ENCODE peak calls at places on chromosomes 5 and 9, in six cellular contexts. One of them, this sample, is unnamed.

GRCh38 chr9:14661421-14662059 is 31.7 kb downstream of the ZDHHC21 start:
- ATAC-seq in A549: peak
- ATAC-seq in HepG2: peak
- ATAC-seq in upper lobe of left lung: no peak
- ATAC-seq in GM12878: peak
- ATAC-seq in K562: peak
- ATAC-seq in this sample: no peak

GRCh38 chr5:62682059-62682458 is 103.4 kb downstream of the LRRC70 start:
- ATAC-seq in A549: no peak
- ATAC-seq in HepG2: no peak
- ATAC-seq in upper lobe of left lung: no peak
- ATAC-seq in GM12878: no peak
- ATAC-seq in K562: no peak
- ATAC-seq in this sample: no peak

GRCh38 chr5:34548086-34548403 is 108.1 kb upstream of the RAI14 start:
- ATAC-seq in A549: no peak
- ATAC-seq in HepG2: no peak
- ATAC-seq in upper lobe of left lung: no peak
- ATAC-seq in GM12878: no peak
- ATAC-seq in K562: no peak
- ATAC-seq in this sample: no peak

GRCh38 chr5:141373673-141374317 is at the start of gene PCDHGA6:
- ATAC-seq in A549: no peak
- ATAC-seq in HepG2: no peak
- ATAC-seq in upper lobe of left lung: no peak
- ATAC-seq in GM12878: no peak
- ATAC-seq in K562: peak
- ATAC-seq in this sample: no peak

GRCh38 chr9:73022353-73022752 is 69.5 kb upstream of the ALDH1A1 start:
- ATAC-seq in A549: no peak
- ATAC-seq in HepG2: no peak
- ATAC-seq in upper lobe of left lung: no peak
- ATAC-seq in GM12878: no peak
- ATAC-seq in K562: no peak
- ATAC-seq in this sample: no peak

GRCh38 chr5:78758169-78758839 is 109.7 kb upstream of the LHFPL2 start:
- ATAC-seq in A549: no peak
- ATAC-seq in HepG2: peak
- ATAC-seq in upper lobe of left lung: no peak
- ATAC-seq in GM12878: peak
- ATAC-seq in K562: no peak
- ATAC-seq in this sample: no peak

GRCh38 chr9:94922691-94923107 is 196.2 kb downstream of the AOPEP start:
- ATAC-seq in A549: no peak
- ATAC-seq in HepG2: peak
- ATAC-seq in upper lobe of left lung: peak
- ATAC-seq in GM12878: no peak
- ATAC-seq in K562: no peak
- ATAC-seq in this sample: peak

GRCh38 chr5:145975361-145976066 is 39.1 kb downstream of the SH3RF2 start:
- ATAC-seq in A549: peak
- ATAC-seq in HepG2: peak
- ATAC-seq in upper lobe of left lung: no peak
- ATAC-seq in GM12878: no peak
- ATAC-seq in K562: no peak
- ATAC-seq in this sample: no peak

GRCh38 chr5:61569353-61569752 is 237.3 kb downstream of the ZSWIM6 start:
- ATAC-seq in A549: no peak
- ATAC-seq in HepG2: no peak
- ATAC-seq in upper lobe of left lung: no peak
- ATAC-seq in GM12878: no peak
- ATAC-seq in K562: no peak
- ATAC-seq in this sample: no peak

GRCh38 chr9:130692365-130692764 is 1.2 kb upstream of the EXOSC2 start:
- ATAC-seq in A549: no peak
- ATAC-seq in HepG2: no peak
- ATAC-seq in upper lobe of left lung: no peak
- ATAC-seq in GM12878: no peak
- ATAC-seq in K562: no peak
- ATAC-seq in this sample: no peak

GRCh38 chr5:154002093-154002492 is 36.6 kb downstream of the FAM114A2 start:
- ATAC-seq in A549: no peak
- ATAC-seq in HepG2: no peak
- ATAC-seq in upper lobe of left lung: peak
- ATAC-seq in GM12878: no peak
- ATAC-seq in K562: no peak
- ATAC-seq in this sample: peak

GRCh38 chr5:127608077-127608660 is 40.7 kb upstream of the CTXN3 start:
- ATAC-seq in A549: no peak
- ATAC-seq in HepG2: no peak
- ATAC-seq in upper lobe of left lung: no peak
- ATAC-seq in GM12878: no peak
- ATAC-seq in K562: no peak
- ATAC-seq in this sample: no peak

GRCh38 chr5:173530547-173530946 is 85.9 kb downstream of the BOD1 start:
- ATAC-seq in A549: no peak
- ATAC-seq in HepG2: peak
- ATAC-seq in upper lobe of left lung: no peak
- ATAC-seq in GM12878: peak
- ATAC-seq in K562: peak
- ATAC-seq in this sample: no peak

GRCh38 chr9:97866848-97867247 is 13.8 kb downstream of the FOXE1 start:
- ATAC-seq in A549: no peak
- ATAC-seq in HepG2: no peak
- ATAC-seq in upper lobe of left lung: no peak
- ATAC-seq in GM12878: peak
- ATAC-seq in K562: no peak
- ATAC-seq in this sample: no peak

GRCh38 chr5:109704255-109704952 is 14.7 kb downstream of the MAN2A1 start:
- ATAC-seq in A549: no peak
- ATAC-seq in HepG2: no peak
- ATAC-seq in upper lobe of left lung: no peak
- ATAC-seq in GM12878: no peak
- ATAC-seq in K562: no peak
- ATAC-seq in this sample: peak

GRCh38 chr9:88660611-88661010 is 125.6 kb downstream of the NXNL2 start:
- ATAC-seq in A549: no peak
- ATAC-seq in HepG2: peak
- ATAC-seq in upper lobe of left lung: no peak
- ATAC-seq in GM12878: no peak
- ATAC-seq in K562: no peak
- ATAC-seq in this sample: no peak

GRCh38 chr9:74496819-74497749 is at the start of gene RORB:
- ATAC-seq in A549: peak
- ATAC-seq in HepG2: peak
- ATAC-seq in upper lobe of left lung: peak
- ATAC-seq in GM12878: peak
- ATAC-seq in K562: peak
- ATAC-seq in this sample: peak

GRCh38 chr9:120257483-120257882 is 322.5 kb downstream of the CDK5RAP2 start:
- ATAC-seq in A549: no peak
- ATAC-seq in HepG2: no peak
- ATAC-seq in upper lobe of left lung: no peak
- ATAC-seq in GM12878: peak
- ATAC-seq in K562: no peak
- ATAC-seq in this sample: no peak

GRCh38 chr9:555493-555892 is 286.0 kb upstream of the DMRT1 start:
- ATAC-seq in A549: no peak
- ATAC-seq in HepG2: no peak
- ATAC-seq in upper lobe of left lung: no peak
- ATAC-seq in GM12878: no peak
- ATAC-seq in K562: no peak
- ATAC-seq in this sample: no peak
- TF ChIP-seq EP300 in A549: no peak
- TF ChIP-seq EP300 in HepG2: no peak
- TF ChIP-seq EP300 in upper lobe of left lung: no peak
- TF ChIP-seq EP300 in GM12878: no peak
- TF ChIP-seq EP300 in K562: no peak
- TF ChIP-seq EP300 in this sample: no peak

GRCh38 chr5:9553561-9553960 is 7.7 kb upstream of the SEMA5A start:
- ATAC-seq in A549: no peak
- ATAC-seq in HepG2: no peak
- ATAC-seq in upper lobe of left lung: no peak
- ATAC-seq in GM12878: no peak
- ATAC-seq in K562: no peak
- ATAC-seq in this sample: no peak
- H3K27ac ChIP-seq in A549: no peak
- H3K27ac ChIP-seq in HepG2: no peak
- H3K27ac ChIP-seq in upper lobe of left lung: no peak
- H3K27ac ChIP-seq in GM12878: no peak
- H3K27ac ChIP-seq in K562: no peak
- H3K27ac ChIP-seq in this sample: no peak

GRCh38 chr9:18629136-18629535 is 155.2 kb downstream of the ADAMTSL1 start:
- ATAC-seq in A549: no peak
- ATAC-seq in HepG2: no peak
- ATAC-seq in upper lobe of left lung: no peak
- ATAC-seq in GM12878: no peak
- ATAC-seq in K562: no peak
- ATAC-seq in this sample: no peak

GRCh38 chr9:18636781-18637180 is 162.8 kb downstream of the ADAMTSL1 start:
- ATAC-seq in A549: no peak
- ATAC-seq in HepG2: no peak
- ATAC-seq in upper lobe of left lung: no peak
- ATAC-seq in GM12878: no peak
- ATAC-seq in K562: no peak
- ATAC-seq in this sample: no peak

GRCh38 chr9:18638448-18639249 is 164.7 kb downstream of the ADAMTSL1 start:
- ATAC-seq in A549: no peak
- ATAC-seq in HepG2: no peak
- ATAC-seq in upper lobe of left lung: no peak
- ATAC-seq in GM12878: no peak
- ATAC-seq in K562: no peak
- ATAC-seq in this sample: no peak

GRCh38 chr9:18632624-18633407 is 158.9 kb downstream of the ADAMTSL1 start:
- ATAC-seq in A549: peak
- ATAC-seq in HepG2: no peak
- ATAC-seq in upper lobe of left lung: no peak
- ATAC-seq in GM12878: no peak
- ATAC-seq in K562: no peak
- ATAC-seq in this sample: peak
- TF ChIP-seq EP300 in A549: no peak
- TF ChIP-seq EP300 in HepG2: no peak
- TF ChIP-seq EP300 in upper lobe of left lung: no peak
- TF ChIP-seq EP300 in GM12878: no peak
- TF ChIP-seq EP300 in K562: no peak
- TF ChIP-seq EP300 in this sample: no peak

GRCh38 chr5:149320791-149321330 is 24.4 kb upstream of the GRPEL2 start:
- ATAC-seq in A549: peak
- ATAC-seq in HepG2: peak
- ATAC-seq in upper lobe of left lung: peak
- ATAC-seq in GM12878: no peak
- ATAC-seq in K562: peak
- ATAC-seq in this sample: peak

GRCh38 chr5:149314571-149315111 is 30.7 kb upstream of the GRPEL2 start:
- ATAC-seq in A549: no peak
- ATAC-seq in HepG2: no peak
- ATAC-seq in upper lobe of left lung: no peak
- ATAC-seq in GM12878: peak
- ATAC-seq in K562: no peak
- ATAC-seq in this sample: no peak

GRCh38 chr5:149319174-149319573 is 26.1 kb upstream of the GRPEL2 start:
- ATAC-seq in A549: no peak
- ATAC-seq in HepG2: no peak
- ATAC-seq in upper lobe of left lung: no peak
- ATAC-seq in GM12878: no peak
- ATAC-seq in K562: no peak
- ATAC-seq in this sample: no peak

GRCh38 chr5:149315753-149316152 is 29.5 kb upstream of the GRPEL2 start:
- ATAC-seq in A549: no peak
- ATAC-seq in HepG2: no peak
- ATAC-seq in upper lobe of left lung: no peak
- ATAC-seq in GM12878: no peak
- ATAC-seq in K562: no peak
- ATAC-seq in this sample: no peak

DNA sequence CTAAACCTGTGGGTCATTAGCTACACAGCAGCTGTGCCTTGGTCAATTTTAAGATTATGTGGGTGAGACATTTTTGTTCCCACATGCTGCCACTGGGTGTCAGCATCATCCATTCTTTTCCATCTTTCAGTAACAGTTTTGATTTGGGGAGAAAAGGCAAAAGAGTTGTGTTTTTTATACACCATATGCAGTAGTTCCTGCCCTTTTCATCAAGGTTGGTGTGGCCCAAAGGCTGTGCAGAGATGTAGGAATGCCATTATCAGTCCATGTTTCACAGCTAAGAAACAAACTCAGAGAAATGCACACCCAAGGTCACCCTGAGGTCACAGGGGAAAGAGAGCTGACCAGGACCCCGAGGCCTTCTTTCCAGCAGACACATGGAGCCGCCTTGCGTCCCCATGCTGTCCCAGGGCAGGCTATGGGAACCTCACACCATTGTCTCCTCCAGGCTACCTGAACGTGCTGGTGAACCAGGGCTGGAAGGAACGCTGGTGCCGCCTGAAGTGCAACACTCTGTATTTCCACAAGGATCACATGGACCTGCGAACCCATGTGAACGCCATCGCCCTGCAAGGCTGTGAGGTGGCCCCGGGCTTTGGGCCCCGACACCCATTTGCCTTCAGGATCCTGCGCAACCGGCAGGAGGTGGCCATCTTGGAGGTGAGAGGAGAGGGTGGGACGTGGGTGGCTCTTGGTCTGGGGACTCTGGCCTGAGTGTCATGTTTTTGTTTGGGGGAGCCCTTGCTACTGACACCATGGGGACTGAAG is 27.8 kb upstream of the GRPEL2 start:
- ATAC-seq in A549: peak
- ATAC-seq in HepG2: no peak
- ATAC-seq in upper lobe of left lung: no peak
- ATAC-seq in GM12878: peak
- ATAC-seq in K562: peak
- ATAC-seq in this sample: no peak
- H3K27ac ChIP-seq in A549: no peak
- H3K27ac ChIP-seq in HepG2: no peak
- H3K27ac ChIP-seq in upper lobe of left lung: peak
- H3K27ac ChIP-seq in GM12878: no peak
- H3K27ac ChIP-seq in K562: no peak
- H3K27ac ChIP-seq in this sample: peak

DNA sequence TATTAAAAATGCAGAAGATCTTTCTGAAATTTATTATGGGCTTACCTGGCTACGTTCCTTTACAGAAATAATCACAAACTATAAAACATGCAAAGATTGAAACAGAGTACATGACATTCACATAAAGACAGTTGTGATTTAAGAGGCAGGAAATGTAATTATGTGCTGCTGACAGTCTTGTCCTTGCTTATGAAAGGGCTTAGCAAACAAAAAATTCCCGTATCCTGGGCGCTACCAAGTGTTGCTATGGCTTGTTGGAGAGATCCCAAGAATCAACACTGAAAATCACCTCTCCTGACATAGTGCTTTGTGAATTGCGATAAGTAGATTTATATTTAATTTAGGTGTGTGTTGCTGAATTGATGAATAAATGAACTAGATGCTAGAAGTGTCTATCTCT is 352.5 kb upstream of the C9orf72 start:
- ATAC-seq in A549: no peak
- ATAC-seq in HepG2: no peak
- ATAC-seq in upper lobe of left lung: no peak
- ATAC-seq in GM12878: no peak
- ATAC-seq in K562: no peak
- ATAC-seq in this sample: no peak
- TF ChIP-seq EP300 in A549: no peak
- TF ChIP-seq EP300 in HepG2: no peak
- TF ChIP-seq EP300 in upper lobe of left lung: no peak
- TF ChIP-seq EP300 in GM12878: no peak
- TF ChIP-seq EP300 in K562: no peak
- TF ChIP-seq EP300 in this sample: no peak

This sample was measured in gastroesophageal sphincter.